ENCODE peak calls at places on chromosomes 3 and 15, in nine cellular contexts. One of them, this sample, is unnamed.

GRCh38 chr15:49037546-49037940 is 8.7 kb downstream of the SECISBP2L start:
- DNase-seq in left ventricle myocardium inferior: no peak
- DNase-seq in upper lobe of right lung: no peak
- DNase-seq in fibroblast of lung: no peak
- DNase-seq in A673: peak; percentile 51
- DNase-seq in colonic mucosa: no peak
- DNase-seq in PC-3: no peak
- DNase-seq in GM23338: no peak
- DNase-seq in hepatocyte: no peak
- DNase-seq in this sample: no peak

GRCh38 chr3:160448845-160449659 is 534 bp downstream of the TRIM59 start:
- DNase-seq in left ventricle myocardium inferior: no peak
- DNase-seq in upper lobe of right lung: no peak
- DNase-seq in hepatocyte: no peak
- DNase-seq in A673: peak; percentile 26
- DNase-seq in GM23338: no peak
- DNase-seq in colonic mucosa: no peak
- DNase-seq in fibroblast of lung: peak; percentile 67
- DNase-seq in PC-3: peak; percentile 28
- DNase-seq in this sample: peak; percentile 40

GRCh38 chr15:27617013-27617412 is 482.1 kb downstream of the OCA2 start:
- DNase-seq in hepatocyte: no peak
- DNase-seq in left ventricle myocardium inferior: no peak
- DNase-seq in upper lobe of right lung: no peak
- DNase-seq in GM23338: no peak
- DNase-seq in fibroblast of lung: no peak
- DNase-seq in A673: no peak
- DNase-seq in colonic mucosa: no peak
- DNase-seq in PC-3: no peak
- DNase-seq in this sample: no peak

GRCh38 chr3:176767385-176767784 is 429.9 kb downstream of the TBL1XR1 start:
- DNase-seq in upper lobe of right lung: no peak
- DNase-seq in A673: no peak
- DNase-seq in left ventricle myocardium inferior: no peak
- DNase-seq in hepatocyte: no peak
- DNase-seq in colonic mucosa: no peak
- DNase-seq in PC-3: peak; percentile 97
- DNase-seq in fibroblast of lung: peak; percentile 41
- DNase-seq in GM23338: no peak
- DNase-seq in this sample: peak; percentile 99

GRCh38 chr3:7285502-7285901 is 424.6 kb downstream of the GRM7 start:
- DNase-seq in colonic mucosa: no peak
- DNase-seq in fibroblast of lung: peak; percentile 37
- DNase-seq in upper lobe of right lung: no peak
- DNase-seq in PC-3: no peak
- DNase-seq in A673: peak; percentile 47
- DNase-seq in left ventricle myocardium inferior: no peak
- DNase-seq in hepatocyte: no peak
- DNase-seq in GM23338: peak; percentile 49
- DNase-seq in this sample: peak; percentile 21

GRCh38 chr15:22873841-22874240 is 35.4 kb downstream of the NIPA2 start:
- DNase-seq in left ventricle myocardium inferior: no peak
- DNase-seq in fibroblast of lung: no peak
- DNase-seq in upper lobe of right lung: no peak
- DNase-seq in A673: no peak
- DNase-seq in hepatocyte: no peak
- DNase-seq in GM23338: no peak
- DNase-seq in PC-3: no peak
- DNase-seq in colonic mucosa: no peak
- DNase-seq in this sample: no peak

GRCh38 chr3:131033480-131034080 is 6.9 kb downstream of the NEK11 start:
- DNase-seq in colonic mucosa: peak; percentile 45
- DNase-seq in A673: peak; percentile 76
- DNase-seq in PC-3: peak; percentile 79
- DNase-seq in hepatocyte: peak; percentile 45
- DNase-seq in GM23338: peak; percentile 61
- DNase-seq in left ventricle myocardium inferior: no peak
- DNase-seq in fibroblast of lung: peak; percentile 72
- DNase-seq in upper lobe of right lung: no peak
- DNase-seq in this sample: peak; percentile 66

GRCh38 chr15:74041311-74041756 is 41.0 kb downstream of the GOLGA6A start:
- DNase-seq in fibroblast of lung: no peak
- DNase-seq in upper lobe of right lung: no peak
- DNase-seq in GM23338: no peak
- DNase-seq in colonic mucosa: no peak
- DNase-seq in hepatocyte: no peak
- DNase-seq in left ventricle myocardium inferior: no peak
- DNase-seq in PC-3: no peak
- DNase-seq in A673: peak; percentile 21
- DNase-seq in this sample: no peak

GRCh38 chr15:60362318-60363023 is 35.3 kb downstream of the ANXA2 start:
- DNase-seq in A673: no peak
- DNase-seq in fibroblast of lung: peak; percentile 91
- DNase-seq in PC-3: peak; percentile 83
- DNase-seq in hepatocyte: no peak
- DNase-seq in GM23338: no peak
- DNase-seq in upper lobe of right lung: no peak
- DNase-seq in left ventricle myocardium inferior: no peak
- DNase-seq in colonic mucosa: no peak
- DNase-seq in this sample: peak; percentile 65

GRCh38 chr3:149085828-149086231 is 503 bp downstream of the HLTF start:
- DNase-seq in left ventricle myocardium inferior: no peak
- DNase-seq in A673: peak; percentile 59
- DNase-seq in hepatocyte: peak; percentile 22
- DNase-seq in PC-3: peak; percentile 46
- DNase-seq in fibroblast of lung: peak; percentile 42
- DNase-seq in upper lobe of right lung: no peak
- DNase-seq in GM23338: peak; percentile 65
- DNase-seq in colonic mucosa: peak; percentile 42
- DNase-seq in this sample: peak; percentile 29

GRCh38 chr15:99956022-99956775 is 223.0 kb upstream of the LYSMD4 start:
- DNase-seq in PC-3: no peak
- DNase-seq in colonic mucosa: peak; percentile 13
- DNase-seq in GM23338: no peak
- DNase-seq in fibroblast of lung: no peak
- DNase-seq in left ventricle myocardium inferior: no peak
- DNase-seq in upper lobe of right lung: no peak
- DNase-seq in A673: no peak
- DNase-seq in hepatocyte: no peak
- DNase-seq in this sample: peak; percentile 44

GRCh38 chr3:115363071-115363470 is 216.0 kb upstream of the ZBTB20 start:
- DNase-seq in hepatocyte: no peak
- DNase-seq in colonic mucosa: no peak
- DNase-seq in A673: no peak
- DNase-seq in left ventricle myocardium inferior: no peak
- DNase-seq in GM23338: no peak
- DNase-seq in fibroblast of lung: peak; percentile 8
- DNase-seq in PC-3: peak; percentile 54
- DNase-seq in upper lobe of right lung: no peak
- DNase-seq in this sample: peak; percentile 55

GRCh38 chr3:126971891-126972351 is 11.0 kb upstream of the PLXNA1 start:
- DNase-seq in upper lobe of right lung: peak; percentile 86
- DNase-seq in GM23338: peak; percentile 51
- DNase-seq in PC-3: no peak
- DNase-seq in hepatocyte: no peak
- DNase-seq in fibroblast of lung: peak; percentile 84
- DNase-seq in A673: no peak
- DNase-seq in colonic mucosa: peak; percentile 66
- DNase-seq in left ventricle myocardium inferior: peak; percentile 67
- DNase-seq in this sample: no peak

DNA sequence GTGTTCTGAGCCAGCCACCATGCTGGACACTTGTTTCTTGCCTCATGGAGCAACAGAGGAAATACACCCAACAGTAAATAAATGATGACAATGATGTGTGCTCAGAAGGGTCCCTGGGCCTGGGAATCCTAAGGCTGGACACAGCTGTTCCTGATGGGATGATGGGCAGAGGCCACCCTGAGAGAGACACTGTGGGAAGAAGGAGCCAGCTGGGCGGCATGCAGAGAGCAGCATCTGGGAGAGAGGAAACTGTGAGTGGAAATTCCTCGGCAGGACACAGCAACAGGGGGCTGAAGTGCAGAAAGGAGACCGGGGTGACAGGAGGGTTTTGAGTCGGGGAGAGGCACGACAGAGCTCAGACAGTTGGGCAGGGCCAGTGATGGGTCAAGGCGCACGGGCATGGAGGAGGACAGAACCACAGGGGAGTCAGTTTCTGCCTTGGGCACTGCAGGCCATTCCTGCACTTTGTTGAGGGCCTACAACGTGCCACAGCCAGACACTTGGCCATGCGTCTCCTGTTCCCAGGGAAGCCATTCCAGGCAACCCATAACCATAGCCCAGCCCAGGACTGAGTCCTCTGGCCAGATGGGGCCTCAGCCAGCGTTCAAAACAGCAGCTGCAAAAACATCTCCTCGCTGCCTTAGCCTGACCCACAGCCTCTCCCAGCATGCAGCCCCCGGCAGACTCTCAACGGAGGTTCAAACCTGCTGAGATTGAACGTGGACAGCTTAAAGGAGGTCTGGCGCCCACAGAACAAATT is 36.7 kb upstream of the SLC6A1 start:
- DNase-seq in GM23338: no peak
- DNase-seq in hepatocyte: no peak
- DNase-seq in PC-3: no peak
- DNase-seq in A673: no peak
- DNase-seq in colonic mucosa: no peak
- DNase-seq in fibroblast of lung: no peak
- DNase-seq in upper lobe of right lung: no peak
- DNase-seq in left ventricle myocardium inferior: peak; percentile 59
- DNase-seq in this sample: no peak
- H3K27me3 ChIP-seq in GM23338: no peaks in the 10 kb centered on the region
- H3K27me3 ChIP-seq in hepatocyte: no peaks in the 10 kb centered on the region
- H3K27me3 ChIP-seq in PC-3: peaks cover 26% of the 10 kb centered on the region
- H3K27me3 ChIP-seq in A673: no peaks in the 10 kb centered on the region
- H3K27me3 ChIP-seq in colonic mucosa: no peaks in the 10 kb centered on the region
- H3K27me3 ChIP-seq in fibroblast of lung: no peaks in the 10 kb centered on the region
- H3K27me3 ChIP-seq in upper lobe of right lung: no peaks in the 10 kb centered on the region
- H3K27me3 ChIP-seq in left ventricle myocardium inferior: peaks cover 23% of the 10 kb centered on the region
- H3K27me3 ChIP-seq in this sample: peaks cover 12% of the 10 kb centered on the region

DNA sequence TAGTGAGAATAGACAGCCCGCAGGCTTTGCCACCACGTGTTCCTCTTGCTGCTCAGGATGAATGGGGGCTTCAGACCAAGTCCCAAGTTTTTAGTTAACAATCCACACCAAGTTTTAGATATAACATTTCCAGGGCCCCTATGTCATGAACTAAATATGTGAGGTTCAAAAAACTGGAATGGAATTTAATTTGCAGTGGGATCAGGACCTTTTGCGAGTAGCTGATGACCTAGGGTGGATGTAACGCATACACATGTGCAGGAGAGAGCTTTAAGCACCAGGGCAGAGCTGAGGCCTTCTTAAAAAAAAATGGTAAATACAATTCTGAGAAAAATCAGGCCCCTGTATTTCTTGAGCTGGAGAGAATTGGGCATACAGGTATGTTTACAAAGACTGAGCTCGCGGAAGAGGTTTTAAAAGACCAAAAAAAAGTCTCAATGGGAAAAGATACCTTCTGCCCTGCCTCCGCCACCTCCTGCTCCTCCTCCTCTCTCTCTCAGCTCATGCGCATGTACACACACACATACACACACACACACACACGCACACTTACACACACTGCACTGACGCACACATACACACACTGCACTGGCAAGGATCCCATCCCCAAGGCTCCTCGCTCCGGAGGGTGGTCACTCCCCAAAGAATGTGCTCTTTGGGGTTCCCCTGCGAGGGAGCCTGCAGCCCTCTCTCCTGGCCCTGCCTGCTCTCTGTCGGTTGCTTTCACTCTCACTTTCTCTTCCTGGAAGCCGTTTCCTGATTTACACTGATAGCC is 48.2 kb upstream of the IGF1R start:
- DNase-seq in colonic mucosa: peak; percentile 59
- DNase-seq in GM23338: peak; percentile 70
- DNase-seq in hepatocyte: peak; percentile 45
- DNase-seq in upper lobe of right lung: peak; percentile 64
- DNase-seq in left ventricle myocardium inferior: no peak
- DNase-seq in fibroblast of lung: peak; percentile 81
- DNase-seq in PC-3: no peak
- DNase-seq in A673: no peak
- DNase-seq in this sample: peak; percentile 51
- H3K4me3 ChIP-seq in colonic mucosa: peak overlapping the region; percentile 36
- H3K4me3 ChIP-seq in GM23338: peak overlapping the region; percentile 22
- H3K4me3 ChIP-seq in hepatocyte: no peak overlapping the region
- H3K4me3 ChIP-seq in upper lobe of right lung: peak overlapping the region; percentile 54
- H3K4me3 ChIP-seq in left ventricle myocardium inferior: peak overlapping the region; percentile 56
- H3K4me3 ChIP-seq in fibroblast of lung: peak overlapping the region; percentile 64
- H3K4me3 ChIP-seq in PC-3: peak overlapping the region; percentile 58
- H3K4me3 ChIP-seq in A673: no peak overlapping the region
- H3K4me3 ChIP-seq in this sample: peak overlapping the region; percentile 53

GRCh38 chr3:13673207-13673606 is 124.3 kb downstream of the FBLN2 start:
- DNase-seq in fibroblast of lung: no peak
- DNase-seq in A673: no peak
- DNase-seq in GM23338: peak; percentile 65
- DNase-seq in PC-3: peak; percentile 40
- DNase-seq in colonic mucosa: no peak
- DNase-seq in left ventricle myocardium inferior: no peak
- DNase-seq in upper lobe of right lung: no peak
- DNase-seq in hepatocyte: no peak
- DNase-seq in this sample: no peak
- TF ChIP-seq CTCF in fibroblast of lung: peak; percentile 11
- TF ChIP-seq CTCF in A673: peak; percentile 31
- TF ChIP-seq CTCF in GM23338: peak; percentile 56
- TF ChIP-seq CTCF in PC-3: peak; percentile 64
- TF ChIP-seq CTCF in colonic mucosa: no peak
- TF ChIP-seq CTCF in left ventricle myocardium inferior: no peak
- TF ChIP-seq CTCF in upper lobe of right lung: peak; percentile 11
- TF ChIP-seq CTCF in hepatocyte: no peak
- TF ChIP-seq CTCF in this sample: peak; percentile 30

GRCh38 chr3:142961539-142961938 is 1.9 kb downstream of the PAQR9 start:
- DNase-seq in left ventricle myocardium inferior: no peak
- DNase-seq in colonic mucosa: no peak
- DNase-seq in GM23338: no peak
- DNase-seq in A673: no peak
- DNase-seq in upper lobe of right lung: no peak
- DNase-seq in fibroblast of lung: no peak
- DNase-seq in PC-3: no peak
- DNase-seq in hepatocyte: no peak
- DNase-seq in this sample: no peak

GRCh38 chr3:142962175-142962519 is 1.3 kb downstream of the PAQR9 start:
- DNase-seq in left ventricle myocardium inferior: no peak
- DNase-seq in fibroblast of lung: no peak
- DNase-seq in upper lobe of right lung: no peak
- DNase-seq in A673: no peak
- DNase-seq in hepatocyte: no peak
- DNase-seq in PC-3: no peak
- DNase-seq in colonic mucosa: no peak
- DNase-seq in GM23338: no peak
- DNase-seq in this sample: no peak

GRCh38 chr3:142963266-142964149 is at the start of gene PAQR9:
- DNase-seq in PC-3: no peak
- DNase-seq in A673: peak; percentile 31
- DNase-seq in upper lobe of right lung: peak; percentile 60
- DNase-seq in fibroblast of lung: no peak
- DNase-seq in colonic mucosa: no peak
- DNase-seq in hepatocyte: peak; percentile 62
- DNase-seq in GM23338: peak; percentile 80
- DNase-seq in left ventricle myocardium inferior: peak; percentile 27
- DNase-seq in this sample: no peak

GRCh38 chr3:142962520-142963265 is 781 bp downstream of the PAQR9 start:
- DNase-seq in left ventricle myocardium inferior: no peak
- DNase-seq in upper lobe of right lung: no peak
- DNase-seq in PC-3: no peak
- DNase-seq in fibroblast of lung: no peak
- DNase-seq in A673: no peak
- DNase-seq in hepatocyte: no peak
- DNase-seq in GM23338: peak; percentile 53
- DNase-seq in colonic mucosa: no peak
- DNase-seq in this sample: no peak

GRCh38 chr3:142964150-142964498 is 650 bp upstream of the PAQR9 start:
- DNase-seq in GM23338: peak; percentile 65
- DNase-seq in left ventricle myocardium inferior: no peak
- DNase-seq in fibroblast of lung: no peak
- DNase-seq in upper lobe of right lung: no peak
- DNase-seq in colonic mucosa: no peak
- DNase-seq in hepatocyte: peak; percentile 17
- DNase-seq in A673: no peak
- DNase-seq in PC-3: no peak
- DNase-seq in this sample: no peak
- H3K27me3 ChIP-seq in GM23338: peaks cover 49% of the 10 kb centered on the region
- H3K27me3 ChIP-seq in left ventricle myocardium inferior: peaks cover 57% of the 10 kb centered on the region
- H3K27me3 ChIP-seq in fibroblast of lung: peaks cover 19% of the 10 kb centered on the region
- H3K27me3 ChIP-seq in upper lobe of right lung: peaks cover 57% of the 10 kb centered on the region
- H3K27me3 ChIP-seq in colonic mucosa: peaks cover 37% of the 10 kb centered on the region
- H3K27me3 ChIP-seq in hepatocyte: peaks cover 65% of the 10 kb centered on the region
- H3K27me3 ChIP-seq in A673: peaks cover 59% of the 10 kb centered on the region
- H3K27me3 ChIP-seq in PC-3: peaks cover 3% of the 10 kb centered on the region
- H3K27me3 ChIP-seq in this sample: peaks cover 12% of the 10 kb centered on the region